ENCODE peak calls at places on chromosome 1, in seven cellular contexts. One of them, this sample, is unnamed.

GRCh38 chr1:210582186-210582981 is 253.7 kb downstream of the HHAT start:
- DNase-seq in ovary: no peak
- DNase-seq in activated naive CD4-positive, alpha-beta T cell treated with anti-CD3 and anti-CD28 coated beads, Interleukin-2, amount 10 ng/mL, durations not matched to agents 7 days and 5 days: no peak
- DNase-seq in amygdala: no peak
- DNase-seq in fibroblast of mammary gland: no peak
- DNase-seq in astrocyte of the hippocampus: no peak
- DNase-seq in H54: no peak
- DNase-seq in this sample: peak

GRCh38 chr1:160046494-160047115 is 14.8 kb upstream of the PIGM start:
- DNase-seq in ovary: peak
- DNase-seq in activated naive CD4-positive, alpha-beta T cell treated with anti-CD3 and anti-CD28 coated beads, Interleukin-2, amount 10 ng/mL, durations not matched to agents 7 days and 5 days: peak
- DNase-seq in amygdala: peak
- DNase-seq in fibroblast of mammary gland: peak
- DNase-seq in astrocyte of the hippocampus: peak
- DNase-seq in H54: peak
- DNase-seq in this sample: peak

GRCh38 chr1:236893626-236894545 is 98.8 kb downstream of the MTR start:
- DNase-seq in ovary: no peak
- DNase-seq in activated naive CD4-positive, alpha-beta T cell treated with anti-CD3 and anti-CD28 coated beads, Interleukin-2, amount 10 ng/mL, durations not matched to agents 7 days and 5 days: no peak
- DNase-seq in amygdala: no peak
- DNase-seq in fibroblast of mammary gland: peak
- DNase-seq in astrocyte of the hippocampus: no peak
- DNase-seq in H54: no peak
- DNase-seq in this sample: no peak

GRCh38 chr1:224499204-224499603 is 64.6 kb upstream of the WDR26 start:
- DNase-seq in ovary: no peak
- DNase-seq in activated naive CD4-positive, alpha-beta T cell treated with anti-CD3 and anti-CD28 coated beads, Interleukin-2, amount 10 ng/mL, durations not matched to agents 7 days and 5 days: no peak
- DNase-seq in amygdala: no peak
- DNase-seq in fibroblast of mammary gland: peak
- DNase-seq in astrocyte of the hippocampus: no peak
- DNase-seq in H54: no peak
- DNase-seq in this sample: no peak

GRCh38 chr1:111720977-111721670 is 18.1 kb downstream of the INKA2 start:
- DNase-seq in ovary: no peak
- DNase-seq in activated naive CD4-positive, alpha-beta T cell treated with anti-CD3 and anti-CD28 coated beads, Interleukin-2, amount 10 ng/mL, durations not matched to agents 7 days and 5 days: no peak
- DNase-seq in amygdala: no peak
- DNase-seq in fibroblast of mammary gland: peak
- DNase-seq in astrocyte of the hippocampus: no peak
- DNase-seq in H54: no peak
- DNase-seq in this sample: no peak

GRCh38 chr1:157490337-157491165 is 61.8 kb downstream of the FCRL5 start:
- DNase-seq in ovary: no peak
- DNase-seq in activated naive CD4-positive, alpha-beta T cell treated with anti-CD3 and anti-CD28 coated beads, Interleukin-2, amount 10 ng/mL, durations not matched to agents 7 days and 5 days: peak
- DNase-seq in amygdala: no peak
- DNase-seq in fibroblast of mammary gland: peak
- DNase-seq in astrocyte of the hippocampus: peak
- DNase-seq in H54: peak
- DNase-seq in this sample: peak

GRCh38 chr1:117967472-117967871 is 37.9 kb downstream of the WDR3 start:
- DNase-seq in ovary: no peak
- DNase-seq in activated naive CD4-positive, alpha-beta T cell treated with anti-CD3 and anti-CD28 coated beads, Interleukin-2, amount 10 ng/mL, durations not matched to agents 7 days and 5 days: no peak
- DNase-seq in amygdala: no peak
- DNase-seq in fibroblast of mammary gland: peak
- DNase-seq in astrocyte of the hippocampus: peak
- DNase-seq in H54: no peak
- DNase-seq in this sample: peak

GRCh38 chr1:82538876-82539275 is 738.1 kb downstream of the ADGRL2 start:
- DNase-seq in ovary: no peak
- DNase-seq in activated naive CD4-positive, alpha-beta T cell treated with anti-CD3 and anti-CD28 coated beads, Interleukin-2, amount 10 ng/mL, durations not matched to agents 7 days and 5 days: no peak
- DNase-seq in amygdala: no peak
- DNase-seq in fibroblast of mammary gland: peak
- DNase-seq in astrocyte of the hippocampus: peak
- DNase-seq in H54: no peak
- DNase-seq in this sample: no peak

GRCh38 chr1:59116920-59117542 is 179.9 kb upstream of the FGGY start:
- DNase-seq in ovary: no peak
- DNase-seq in activated naive CD4-positive, alpha-beta T cell treated with anti-CD3 and anti-CD28 coated beads, Interleukin-2, amount 10 ng/mL, durations not matched to agents 7 days and 5 days: no peak
- DNase-seq in amygdala: no peak
- DNase-seq in fibroblast of mammary gland: peak
- DNase-seq in astrocyte of the hippocampus: peak
- DNase-seq in H54: no peak
- DNase-seq in this sample: peak

This sample was measured in NB4.